ENCODE peak calls at places on chromosomes 6 and 20, in eight cellular contexts. P, D, I, T, W, E, A and V are unnamed samples.

GRCh38 chr6:85449388-85449817 is 480 bp upstream of the NT5E start:
- DNase-seq in P (peak; percentile 6), D (no peak), I (no peak), T (peak; percentile 76), W (no peak), E (no peak), A (peak; percentile 13), V (peak; percentile 39)

GRCh38 chr20:51697119-51697826 is 70.9 kb downstream of the ATP9A start:
- DNase-seq in P (no peak), D (no peak), I (no peak), T (no peak), W (no peak), E (no peak), A (no peak), V (no peak)

GRCh38 chr6:143337201-143337949 is 113.1 kb downstream of the ADAT2 start:
- DNase-seq in P (peak; percentile 73), D (no peak), I (no peak), T (peak; percentile 19), W (no peak), E (no peak), A (peak; percentile 21), V (no peak)

GRCh38 chr6:169592558-169592957 is 109.3 kb downstream of the WDR27 start:
- DNase-seq in P (no peak), D (no peak), I (no peak), T (peak; percentile 43), W (no peak), E (no peak), A (no peak), V (no peak)

GRCh38 chr20:41139227-41140093 is 2.1 kb downstream of the PLCG1 start:
- DNase-seq in P (no peak), D (no peak), I (no peak), T (no peak), W (no peak), E (peak; percentile 23), A (no peak), V (no peak)

GRCh38 chr6:79257381-79258205 is 23.1 kb upstream of the HMGN3 start:
- DNase-seq in P (no peak), D (no peak), I (no peak), T (peak; percentile 59), W (peak; percentile 73), E (no peak), A (no peak), V (no peak)

GRCh38 chr6:99151634-99152344 is 197.7 kb downstream of the FAXC start:
- DNase-seq in P (peak; percentile 69), D (peak; percentile 5), I (peak; percentile 55), T (peak; percentile 13), W (no peak), E (no peak), A (no peak), V (no peak)

GRCh38 chr20:1225263-1225728 is 548 bp upstream of the RAD21L1 start:
- DNase-seq in P (no peak), D (no peak), I (no peak), T (peak; percentile 12), W (no peak), E (no peak), A (no peak), V (no peak)

GRCh38 chr6:11152581-11152980 is 41.1 kb upstream of the ERVFRD-1 start:
- DNase-seq in P (no peak), D (no peak), I (no peak), T (no peak), W (no peak), E (no peak), A (no peak), V (no peak)

GRCh38 chr6:136784271-136784664 is 8.0 kb downstream of the MAP3K5 start:
- DNase-seq in P (no peak), D (no peak), I (no peak), T (no peak), W (no peak), E (no peak), A (no peak), V (no peak)

GRCh38 chr20:35674921-35675320 is 10.2 kb upstream of the CPNE1 start:
- DNase-seq in P (no peak), D (no peak), I (peak; percentile 37), T (no peak), W (no peak), E (no peak), A (no peak), V (no peak)

GRCh38 chr20:32482251-32483220 is 102.6 kb downstream of the NOL4L start:
- DNase-seq in P (peak; percentile 75), D (no peak), I (no peak), T (no peak), W (no peak), E (no peak), A (peak; percentile 34), V (no peak)

GRCh38 chr20:18443841-18444240 is 23.0 kb downstream of the DZANK1 start:
- DNase-seq in P (no peak), D (no peak), I (no peak), T (no peak), W (no peak), E (no peak), A (no peak), V (no peak)

GRCh38 chr6:124741341-124741740 is 220.9 kb upstream of the RNF217 start:
- DNase-seq in P (no peak), D (no peak), I (no peak), T (peak; percentile 8), W (no peak), E (no peak), A (no peak), V (no peak)